ENCODE peak calls at places on chromosomes 5 and 9, in seven cellular contexts. Y, N, X, K, Q, E and C are unnamed samples.

GRCh38 chr5:167504276-167504675 is 787.2 kb upstream of the WWC1 start:
- DNase-seq in E (no peak), K (no peak), Y (no peak), Q (no peak), X (no peak), N (no peak), C (no peak)

GRCh38 chr5:178281321-178281720 is 48.7 kb upstream of the PHYKPL start:
- DNase-seq in K (no peak), Q (no peak), E (no peak), N (no peak), X (no peak), Y (no peak), C (no peak)

GRCh38 chr5:106258591-106259125 is 1412.1 kb downstream of the EFNA5 start:
- DNase-seq in N (no peak), K (no peak), Q (no peak), E (no peak), X (no peak), Y (no peak), C (no peak)

GRCh38 chr5:66143473-66144073 is 527 bp upstream of the SREK1 start:
- DNase-seq in Y (no peak), E (no peak), Q (no peak), N (no peak), X (no peak), K (peak), C (no peak)

GRCh38 chr9:114031037-114031436 is 47.1 kb downstream of the AMBP start:
- DNase-seq in K (no peak), X (no peak), N (peak), Y (no peak), Q (no peak), E (peak), C (no peak)

GRCh38 chr5:109876941-109877669 is 187.4 kb downstream of the MAN2A1 start:
- DNase-seq in E (no peak), Y (no peak), Q (no peak), N (peak), X (no peak), K (no peak), C (no peak)

GRCh38 chr9:89382026-89382986 is 64.0 kb downstream of the SECISBP2 start:
- DNase-seq in Y (no peak), N (no peak), X (no peak), K (no peak), Q (no peak), E (no peak), C (no peak)

GRCh38 chr5:59709833-59710232 is 183.7 kb downstream of the PDE4D start:
- DNase-seq in E (no peak), K (no peak), N (peak), Q (no peak), Y (peak), X (no peak), C (no peak)

GRCh38 chr5:31194458-31194808 is 947 bp downstream of the CDH6 start:
- DNase-seq in K (no peak), E (no peak), X (no peak), N (no peak), Y (no peak), Q (no peak), C (no peak)

GRCh38 chr9:83166369-83166768 is 103.4 kb upstream of the RASEF start:
- DNase-seq in Q (no peak), Y (peak), E (no peak), N (no peak), X (no peak), K (no peak), C (no peak)

GRCh38 chr9:136700959-136701664 is 11.3 kb upstream of the DIPK1B start:
- DNase-seq in K (no peak), Q (no peak), N (no peak), E (no peak), Y (no peak), X (peak), C (peak)

GRCh38 chr5:153523196-153523595 is 32.7 kb downstream of the GRIA1 start:
- DNase-seq in X (no peak), K (no peak), Y (no peak), Q (no peak), N (no peak), E (no peak), C (no peak)

GRCh38 chr5:151924564-151925395 is at the start of gene GLRA1:
- DNase-seq in N (peak), Q (peak), K (peak), Y (peak), X (peak), E (no peak), C (peak)

GRCh38 chr9:4927043-4927471 is 58.0 kb upstream of the JAK2 start:
- DNase-seq in Y (no peak), K (no peak), N (peak), Q (no peak), X (no peak), E (no peak), C (no peak)

GRCh38 chr9:37324261-37324683 is 98.2 kb upstream of the GRHPR start:
- DNase-seq in K (no peak), X (no peak), Y (no peak), N (no peak), E (no peak), Q (peak), C (no peak)

GRCh38 chr9:127852829-127853228 is 1.6 kb downstream of the ENG start:
- DNase-seq in Y (no peak), Q (no peak), N (no peak), E (no peak), X (no peak), K (no peak), C (no peak)
- H3K4me3 ChIP-seq in Y (peak), Q (no peak), N (no peak), E (peak), X (no peak), K (peak), C (no peak)

GRCh38 chr5:67636091-67636490 is 439.5 kb upstream of the CD180 start:
- DNase-seq in Q (no peak), Y (no peak), K (peak), E (no peak), N (no peak), X (no peak), C (no peak)
- H3K27ac ChIP-seq in Q (no peak), Y (no peak), K (no peak), E (no peak), N (no peak), X (no peak), C (no peak)

GRCh38 chr5:150139334-150139733 is 16.3 kb downstream of the PDGFRB start:
- DNase-seq in Q (no peak), N (no peak), E (no peak), X (no peak), Y (no peak), K (no peak), C (no peak)

GRCh38 chr5:150136841-150137167 is 18.8 kb downstream of the PDGFRB start:
- DNase-seq in K (no peak), E (no peak), Y (no peak), N (no peak), X (no peak), Q (no peak), C (no peak)

GRCh38 chr5:150137168-150137957 is 18.3 kb downstream of the PDGFRB start:
- DNase-seq in X (no peak), N (peak), K (no peak), Y (peak), Q (no peak), E (no peak), C (no peak)

GRCh38 chr5:150138551-150139265 is 16.9 kb downstream of the PDGFRB start:
- DNase-seq in Y (peak), N (peak), E (no peak), X (no peak), Q (peak), K (peak), C (no peak)

DNA sequence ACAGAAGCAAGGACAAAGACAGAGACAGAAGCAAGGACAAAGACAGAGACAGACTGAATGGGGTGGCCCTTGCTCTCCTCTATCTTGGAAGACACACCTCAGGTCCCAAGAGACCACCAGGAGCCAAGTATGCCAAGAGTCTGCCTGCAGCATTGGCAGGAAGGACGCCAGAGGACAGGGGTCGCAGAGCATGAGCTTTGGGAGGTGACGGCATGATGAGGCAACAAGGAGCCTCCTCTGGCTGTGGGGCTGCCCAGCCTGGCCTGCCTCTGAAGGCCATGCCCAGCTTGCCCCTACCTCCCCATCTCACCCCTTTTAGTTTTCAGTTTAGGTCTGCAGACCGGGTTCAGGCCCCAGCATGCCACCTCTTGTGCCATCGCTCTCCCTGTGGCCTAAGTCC is 17.6 kb downstream of the PDGFRB start:
- DNase-seq in X (no peak), K (no peak), Y (no peak), N (no peak), Q (no peak), E (no peak), C (no peak)
- H3K4me3 ChIP-seq in X (no peak), K (peak), Y (no peak), N (no peak), Q (no peak), E (peak), C (no peak)

GRCh38 chr5:16740046-16740445 is 123.2 kb upstream of the RETREG1 start:
- DNase-seq in K (no peak), X (no peak), N (peak), Y (no peak), E (no peak), Q (no peak), C (no peak)

GRCh38 chr5:16737620-16738364 is 121.0 kb upstream of the RETREG1 start:
- DNase-seq in Q (no peak), K (no peak), Y (no peak), E (no peak), N (peak), X (no peak), C (no peak)

GRCh38 chr5:16740476-16740875 is 123.7 kb upstream of the RETREG1 start:
- DNase-seq in K (no peak), X (no peak), E (no peak), Q (no peak), Y (no peak), N (peak), C (no peak)

GRCh38 chr5:16742938-16743337 is 126.1 kb upstream of the RETREG1 start:
- DNase-seq in X (no peak), N (no peak), Y (no peak), K (no peak), Q (no peak), E (no peak), C (no peak)

DNA sequence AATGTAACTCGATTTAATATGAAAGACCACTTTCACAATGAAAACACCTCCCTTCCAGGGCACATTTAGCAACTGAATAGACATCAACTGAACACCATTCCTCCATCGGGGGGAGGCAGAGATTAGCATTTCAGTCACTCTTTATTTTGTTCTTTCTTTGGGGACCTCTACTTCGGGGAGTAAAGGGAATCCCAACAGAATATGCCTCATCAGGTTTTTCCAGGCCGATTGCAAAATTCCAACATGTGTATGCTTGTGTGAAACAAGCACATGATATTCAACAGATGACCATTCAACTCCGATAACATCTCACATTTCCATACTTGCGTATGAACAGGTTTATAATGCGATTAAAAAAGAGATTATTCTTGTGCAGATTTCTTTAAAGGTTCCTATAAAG is 124.2 kb upstream of the RETREG1 start:
- DNase-seq in Q (no peak), X (no peak), N (no peak), Y (no peak), K (no peak), E (no peak), C (no peak)
- H3K27ac ChIP-seq in Q (peak), X (no peak), N (peak), Y (no peak), K (no peak), E (no peak), C (no peak)

DNA sequence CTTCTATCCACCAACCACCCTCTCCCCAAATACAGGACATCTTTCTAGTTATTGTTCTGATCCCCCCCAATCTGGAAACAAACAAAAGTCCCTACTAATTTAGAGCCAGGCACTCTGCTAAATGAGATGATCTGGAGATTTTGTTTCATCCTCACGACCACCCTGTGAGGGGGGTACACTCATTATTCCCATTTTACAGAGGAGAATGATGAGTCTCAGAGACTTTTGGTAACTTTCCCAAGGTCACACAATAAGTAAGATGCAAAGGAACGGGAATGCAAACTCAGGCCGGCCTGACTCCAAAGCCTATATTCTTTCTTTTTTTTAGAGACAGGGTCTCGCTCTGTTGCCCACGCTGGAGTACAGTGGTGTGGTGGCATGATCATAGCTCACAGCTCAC is 9.4 kb downstream of the PDGFRB start:
- DNase-seq in X (no peak), K (no peak), N (no peak), Y (no peak), Q (no peak), E (no peak), C (no peak)
- H3K4me3 ChIP-seq in X (no peak), K (no peak), N (no peak), Y (no peak), Q (no peak), E (no peak), C (no peak)

GRCh38 chr5:28505121-28505520 is 1466.7 kb upstream of the CDH9 start:
- DNase-seq in X (no peak), Q (no peak), N (no peak), Y (no peak), E (no peak), K (no peak), C (no peak)
- H3K27ac ChIP-seq in X (no peak), Q (no peak), N (no peak), Y (no peak), E (no peak), K (no peak), C (no peak)

GRCh38 chr5:88833371-88834107 is 49.4 kb downstream of the MEF2C start:
- DNase-seq in K (peak), E (no peak), Y (no peak), N (no peak), Q (no peak), X (no peak), C (no peak)
- H3K4me3 ChIP-seq in K (no peak), E (no peak), Y (no peak), N (no peak), Q (no peak), X (no peak), C (no peak)

GRCh38 chr5:139982975-139983240 is 60.2 kb downstream of the NRG2 start:
- DNase-seq in N (no peak), K (no peak), Q (no peak), E (no peak), X (no peak), Y (no peak), C (no peak)

GRCh38 chr5:139979943-139980342 is 63.2 kb downstream of the NRG2 start:
- DNase-seq in E (no peak), N (no peak), X (no peak), Q (no peak), K (no peak), Y (no peak), C (no peak)

GRCh38 chr5:139980765-139981164 is 62.3 kb downstream of the NRG2 start:
- DNase-seq in Q (no peak), Y (no peak), E (no peak), X (no peak), N (no peak), K (no peak), C (no peak)

GRCh38 chr5:139984816-139985215 is 58.3 kb downstream of the NRG2 start:
- DNase-seq in E (no peak), K (no peak), X (no peak), N (no peak), Y (no peak), Q (no peak), C (no peak)

DNA sequence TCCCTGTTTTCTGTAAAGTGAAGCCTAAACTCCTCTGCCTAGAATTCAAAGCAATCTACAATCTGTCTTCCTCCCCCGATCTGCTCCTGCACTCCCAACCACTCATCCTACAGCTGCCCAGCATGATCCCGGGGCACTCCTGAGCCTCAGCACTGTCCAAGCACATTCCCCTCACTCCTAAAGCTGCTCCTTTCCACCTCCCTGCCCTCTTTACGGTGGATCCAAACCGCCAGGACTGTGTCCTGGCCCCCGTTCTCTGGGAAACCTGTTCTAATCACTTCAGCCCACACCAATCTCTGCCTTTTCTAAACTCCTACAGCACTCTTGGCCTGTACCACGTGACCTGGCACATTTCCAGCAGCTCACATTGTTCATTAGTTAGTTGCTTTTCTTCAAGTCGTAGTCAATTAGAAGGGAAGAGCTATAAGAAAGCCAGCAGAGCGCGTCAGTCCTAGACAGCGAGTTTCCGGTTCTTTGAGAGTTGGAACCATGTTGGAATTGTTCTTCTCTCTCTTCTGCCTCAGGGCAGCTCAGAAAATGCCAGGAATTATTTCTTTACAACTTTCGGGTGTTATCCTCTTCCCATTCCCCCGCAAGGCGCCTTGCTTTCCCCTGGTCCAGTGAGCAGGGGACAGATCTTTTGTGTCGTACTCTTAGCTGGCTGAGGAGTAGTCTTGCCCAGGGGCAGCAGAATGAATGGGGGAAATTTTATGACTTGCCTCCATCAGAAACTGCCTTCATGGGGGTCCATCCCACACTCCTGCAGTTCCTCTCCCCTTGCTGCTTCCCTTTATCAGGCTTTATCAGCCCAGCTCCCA is 60.7 kb downstream of the NRG2 start:
- DNase-seq in E (no peak), Y (peak), N (no peak), K (peak), Q (peak), X (no peak), C (no peak)
- H3K27ac ChIP-seq in E (no peak), Y (no peak), N (peak), K (no peak), Q (peak), X (no peak), C (no peak)

GRCh38 chr5:41510176-41510831 is at the start of gene PLCXD3:
- DNase-seq in Q (peak), X (no peak), E (no peak), N (peak), K (peak), Y (peak), C (no peak)
- H3K4me3 ChIP-seq in Q (peak), X (no peak), E (peak), N (peak), K (peak), Y (peak), C (no peak)

GRCh38 chr5:95941756-95942155 is 19.9 kb downstream of the ELL2 start:
- DNase-seq in Y (no peak), X (no peak), Q (no peak), N (no peak), K (no peak), E (no peak), C (no peak)
- H3K27ac ChIP-seq in Y (no peak), X (no peak), Q (peak), N (no peak), K (no peak), E (no peak), C (no peak)